ENCODE peak calls at places on chromosomes 12 and 14, in nine cellular contexts. One of them, this sample, is unnamed. For H3K36me3, the result is how much of the 10 kb centered on the place peaks cover.

GRCh38 chr14:55911794-55912193 is 206.4 kb upstream of the PELI2 start:
- DNase-seq in CD8-positive, alpha-beta memory T cell: no peak
- DNase-seq in lung: no peak
- DNase-seq in mesendoderm: no peak
- DNase-seq in tibial nerve: no peak
- DNase-seq in esophagus muscularis mucosa: no peak
- DNase-seq in SK-N-MC: no peak
- DNase-seq in GM23338: no peak
- DNase-seq in CD8-positive, alpha-beta T cell: no peak
- DNase-seq in this sample: no peak

GRCh38 chr12:68446379-68446778 is 114.2 kb upstream of the MDM1 start:
- DNase-seq in CD8-positive, alpha-beta memory T cell: no peak
- DNase-seq in lung: no peak
- DNase-seq in mesendoderm: no peak
- DNase-seq in tibial nerve: no peak
- DNase-seq in esophagus muscularis mucosa: no peak
- DNase-seq in SK-N-MC: no peak
- DNase-seq in GM23338: peak
- DNase-seq in CD8-positive, alpha-beta T cell: no peak
- DNase-seq in this sample: no peak

GRCh38 chr14:57533214-57533613 is 39.6 kb upstream of the CCDC198 start:
- DNase-seq in CD8-positive, alpha-beta memory T cell: no peak
- DNase-seq in lung: no peak
- DNase-seq in mesendoderm: peak
- DNase-seq in tibial nerve: peak
- DNase-seq in esophagus muscularis mucosa: no peak
- DNase-seq in SK-N-MC: peak
- DNase-seq in GM23338: peak
- DNase-seq in CD8-positive, alpha-beta T cell: no peak
- DNase-seq in this sample: no peak

GRCh38 chr12:25384038-25384953 is 133.6 kb upstream of the KRAS start:
- DNase-seq in CD8-positive, alpha-beta memory T cell: no peak
- DNase-seq in lung: no peak
- DNase-seq in mesendoderm: peak
- DNase-seq in tibial nerve: no peak
- DNase-seq in esophagus muscularis mucosa: no peak
- DNase-seq in SK-N-MC: no peak
- DNase-seq in GM23338: peak
- DNase-seq in CD8-positive, alpha-beta T cell: no peak
- DNase-seq in this sample: no peak

GRCh38 chr12:57883700-57884099 is 37.2 kb upstream of the CTDSP2 start:
- DNase-seq in CD8-positive, alpha-beta memory T cell: no peak
- DNase-seq in lung: no peak
- DNase-seq in mesendoderm: no peak
- DNase-seq in tibial nerve: no peak
- DNase-seq in esophagus muscularis mucosa: no peak
- DNase-seq in SK-N-MC: no peak
- DNase-seq in GM23338: no peak
- DNase-seq in CD8-positive, alpha-beta T cell: no peak
- DNase-seq in this sample: no peak

GRCh38 chr12:19129486-19130223 is at the start of gene PLEKHA5:
- DNase-seq in CD8-positive, alpha-beta memory T cell: peak
- DNase-seq in lung: peak
- DNase-seq in mesendoderm: peak
- DNase-seq in tibial nerve: peak
- DNase-seq in esophagus muscularis mucosa: no peak
- DNase-seq in SK-N-MC: no peak
- DNase-seq in GM23338: peak
- DNase-seq in CD8-positive, alpha-beta T cell: no peak
- DNase-seq in this sample: peak

GRCh38 chr12:122473543-122474323 is 27.0 kb downstream of the ZCCHC8 start:
- DNase-seq in CD8-positive, alpha-beta memory T cell: no peak
- DNase-seq in lung: no peak
- DNase-seq in mesendoderm: no peak
- DNase-seq in tibial nerve: no peak
- DNase-seq in esophagus muscularis mucosa: no peak
- DNase-seq in SK-N-MC: no peak
- DNase-seq in GM23338: no peak
- DNase-seq in CD8-positive, alpha-beta T cell: no peak
- DNase-seq in this sample: no peak

GRCh38 chr12:69919565-69919964 is 94.5 kb downstream of the MYRFL start:
- DNase-seq in CD8-positive, alpha-beta memory T cell: no peak
- DNase-seq in lung: no peak
- DNase-seq in mesendoderm: no peak
- DNase-seq in tibial nerve: no peak
- DNase-seq in esophagus muscularis mucosa: no peak
- DNase-seq in SK-N-MC: no peak
- DNase-seq in GM23338: no peak
- DNase-seq in CD8-positive, alpha-beta T cell: no peak
- DNase-seq in this sample: no peak

GRCh38 chr14:81315344-81315743 is 84.8 kb downstream of the STON2 start:
- DNase-seq in CD8-positive, alpha-beta memory T cell: no peak
- DNase-seq in lung: no peak
- DNase-seq in mesendoderm: peak
- DNase-seq in tibial nerve: no peak
- DNase-seq in esophagus muscularis mucosa: no peak
- DNase-seq in SK-N-MC: no peak
- DNase-seq in GM23338: peak
- DNase-seq in CD8-positive, alpha-beta T cell: no peak
- DNase-seq in this sample: no peak

GRCh38 chr14:99479903-99480855 is 480 bp downstream of the SETD3 start:
- DNase-seq in CD8-positive, alpha-beta memory T cell: peak
- DNase-seq in lung: peak
- DNase-seq in mesendoderm: peak
- DNase-seq in tibial nerve: peak
- DNase-seq in esophagus muscularis mucosa: peak
- DNase-seq in SK-N-MC: no peak
- DNase-seq in GM23338: peak
- DNase-seq in CD8-positive, alpha-beta T cell: peak
- DNase-seq in this sample: peak

GRCh38 chr12:121190523-121191031 is 19.4 kb upstream of the P2RX4 start:
- DNase-seq in CD8-positive, alpha-beta memory T cell: no peak
- DNase-seq in lung: no peak
- DNase-seq in mesendoderm: peak
- DNase-seq in tibial nerve: no peak
- DNase-seq in esophagus muscularis mucosa: no peak
- DNase-seq in SK-N-MC: peak
- DNase-seq in GM23338: peak
- DNase-seq in CD8-positive, alpha-beta T cell: no peak
- DNase-seq in this sample: no peak

GRCh38 chr12:13251496-13251895 is 55.0 kb downstream of the EMP1 start:
- DNase-seq in CD8-positive, alpha-beta memory T cell: no peak
- DNase-seq in lung: no peak
- DNase-seq in mesendoderm: no peak
- DNase-seq in tibial nerve: no peak
- DNase-seq in esophagus muscularis mucosa: no peak
- DNase-seq in SK-N-MC: no peak
- DNase-seq in GM23338: no peak
- DNase-seq in CD8-positive, alpha-beta T cell: no peak
- DNase-seq in this sample: no peak

GRCh38 chr12:28958553-28959195 is 190.4 kb upstream of the FAR2 start:
- DNase-seq in CD8-positive, alpha-beta memory T cell: no peak
- DNase-seq in lung: no peak
- DNase-seq in mesendoderm: no peak
- DNase-seq in tibial nerve: no peak
- DNase-seq in esophagus muscularis mucosa: no peak
- DNase-seq in SK-N-MC: no peak
- DNase-seq in GM23338: no peak
- DNase-seq in CD8-positive, alpha-beta T cell: no peak
- DNase-seq in this sample: no peak

GRCh38 chr14:57692671-57693070 is 173.2 kb downstream of the SLC35F4 start:
- DNase-seq in CD8-positive, alpha-beta memory T cell: no peak
- DNase-seq in lung: no peak
- DNase-seq in mesendoderm: peak
- DNase-seq in tibial nerve: no peak
- DNase-seq in esophagus muscularis mucosa: no peak
- DNase-seq in SK-N-MC: peak
- DNase-seq in GM23338: peak
- DNase-seq in CD8-positive, alpha-beta T cell: no peak
- DNase-seq in this sample: no peak

GRCh38 chr14:93954516-93954830 is 21.9 kb downstream of the ASB2 start:
- DNase-seq in CD8-positive, alpha-beta memory T cell: no peak
- DNase-seq in lung: no peak
- DNase-seq in mesendoderm: no peak
- DNase-seq in tibial nerve: no peak
- DNase-seq in esophagus muscularis mucosa: no peak
- DNase-seq in SK-N-MC: no peak
- DNase-seq in GM23338: no peak
- DNase-seq in CD8-positive, alpha-beta T cell: no peak
- DNase-seq in this sample: no peak
- H3K4me3 ChIP-seq in CD8-positive, alpha-beta memory T cell: peak
- H3K4me3 ChIP-seq in lung: no peak
- H3K4me3 ChIP-seq in mesendoderm: no peak
- H3K4me3 ChIP-seq in tibial nerve: no peak
- H3K4me3 ChIP-seq in esophagus muscularis mucosa: no peak
- H3K4me3 ChIP-seq in SK-N-MC: no peak
- H3K4me3 ChIP-seq in GM23338: no peak
- H3K4me3 ChIP-seq in CD8-positive, alpha-beta T cell: no peak
- H3K4me3 ChIP-seq in this sample: no peak

DNA sequence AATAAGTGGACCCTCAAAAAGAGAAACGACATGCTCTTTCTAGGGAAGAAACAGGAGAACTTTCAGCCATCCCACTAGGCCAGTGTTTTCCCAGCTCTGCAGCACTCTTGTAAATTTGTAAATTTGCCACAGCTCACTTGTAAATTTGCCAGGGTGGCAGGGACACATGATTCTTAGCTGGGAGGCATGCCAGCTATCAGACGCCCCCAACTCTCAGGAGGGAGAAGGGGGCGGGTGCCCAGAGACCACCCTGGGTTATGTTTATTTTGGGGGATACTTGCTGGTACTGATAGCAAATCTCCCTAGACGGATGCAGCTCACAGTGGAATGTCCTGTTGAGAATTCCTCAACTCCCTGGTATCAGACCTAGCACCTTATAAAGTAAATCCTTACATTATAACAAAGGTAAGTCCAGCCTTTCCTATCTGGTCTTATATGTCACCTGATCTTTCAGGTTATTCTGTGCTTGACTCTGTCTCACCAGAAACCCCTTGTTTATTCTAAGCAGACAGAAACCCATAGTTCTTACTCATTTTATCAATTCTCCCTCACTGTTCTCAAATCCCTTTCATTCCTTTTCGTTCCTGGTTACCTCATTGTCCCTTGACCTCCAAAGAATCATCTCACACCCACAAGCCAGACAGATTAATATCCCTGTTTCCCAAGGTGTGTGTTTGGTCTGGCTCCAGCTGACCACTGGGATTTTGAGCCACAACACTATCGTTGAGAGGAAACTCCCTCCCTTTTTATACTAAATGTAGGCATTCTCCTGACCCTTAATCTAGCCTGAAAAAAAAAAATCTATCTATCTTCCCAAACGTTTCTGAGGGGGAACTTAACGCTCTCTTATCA is 69.3 kb upstream of the HMGA2 start:
- DNase-seq in CD8-positive, alpha-beta memory T cell: no peak
- DNase-seq in lung: no peak
- DNase-seq in mesendoderm: peak
- DNase-seq in tibial nerve: no peak
- DNase-seq in esophagus muscularis mucosa: no peak
- DNase-seq in SK-N-MC: no peak
- DNase-seq in GM23338: peak
- DNase-seq in CD8-positive, alpha-beta T cell: no peak
- DNase-seq in this sample: no peak
- H3K36me3 ChIP-seq in CD8-positive, alpha-beta memory T cell: under half
- H3K36me3 ChIP-seq in lung: under half
- H3K36me3 ChIP-seq in mesendoderm: under half
- H3K36me3 ChIP-seq in tibial nerve: under half
- H3K36me3 ChIP-seq in esophagus muscularis mucosa: under half
- H3K36me3 ChIP-seq in SK-N-MC: under half
- H3K36me3 ChIP-seq in GM23338: under half
- H3K36me3 ChIP-seq in CD8-positive, alpha-beta T cell: under half
- H3K36me3 ChIP-seq in this sample: under half

GRCh38 chr12:110579239-110579888 is 3.8 kb downstream of the PPTC7 start:
- DNase-seq in CD8-positive, alpha-beta memory T cell: peak
- DNase-seq in lung: no peak
- DNase-seq in mesendoderm: no peak
- DNase-seq in tibial nerve: no peak
- DNase-seq in esophagus muscularis mucosa: no peak
- DNase-seq in SK-N-MC: no peak
- DNase-seq in GM23338: no peak
- DNase-seq in CD8-positive, alpha-beta T cell: no peak
- DNase-seq in this sample: no peak
- H3K27ac ChIP-seq in CD8-positive, alpha-beta memory T cell: no peak
- H3K27ac ChIP-seq in lung: peak
- H3K27ac ChIP-seq in mesendoderm: no peak
- H3K27ac ChIP-seq in tibial nerve: no peak
- H3K27ac ChIP-seq in esophagus muscularis mucosa: peak
- H3K27ac ChIP-seq in SK-N-MC: no peak
- H3K27ac ChIP-seq in GM23338: no peak
- H3K27ac ChIP-seq in CD8-positive, alpha-beta T cell: no peak
- H3K27ac ChIP-seq in this sample: no peak

GRCh38 chr12:104609083-104609844 is 152.5 kb downstream of the CHST11 start:
- DNase-seq in CD8-positive, alpha-beta memory T cell: no peak
- DNase-seq in lung: no peak
- DNase-seq in mesendoderm: no peak
- DNase-seq in tibial nerve: no peak
- DNase-seq in esophagus muscularis mucosa: no peak
- DNase-seq in SK-N-MC: no peak
- DNase-seq in GM23338: no peak
- DNase-seq in CD8-positive, alpha-beta T cell: no peak
- DNase-seq in this sample: no peak
- H3K4me3 ChIP-seq in CD8-positive, alpha-beta memory T cell: no peak
- H3K4me3 ChIP-seq in lung: no peak
- H3K4me3 ChIP-seq in mesendoderm: no peak
- H3K4me3 ChIP-seq in tibial nerve: no peak
- H3K4me3 ChIP-seq in esophagus muscularis mucosa: no peak
- H3K4me3 ChIP-seq in SK-N-MC: no peak
- H3K4me3 ChIP-seq in GM23338: no peak
- H3K4me3 ChIP-seq in CD8-positive, alpha-beta T cell: no peak
- H3K4me3 ChIP-seq in this sample: no peak

GRCh38 chr14:69776875-69777453 is 10.0 kb downstream of the SRSF5 start:
- DNase-seq in CD8-positive, alpha-beta memory T cell: no peak
- DNase-seq in lung: no peak
- DNase-seq in mesendoderm: no peak
- DNase-seq in tibial nerve: no peak
- DNase-seq in esophagus muscularis mucosa: no peak
- DNase-seq in SK-N-MC: no peak
- DNase-seq in GM23338: no peak
- DNase-seq in CD8-positive, alpha-beta T cell: no peak
- DNase-seq in this sample: no peak

GRCh38 chr14:69780952-69781351 is 14.0 kb downstream of the SRSF5 start:
- DNase-seq in CD8-positive, alpha-beta memory T cell: no peak
- DNase-seq in lung: no peak
- DNase-seq in mesendoderm: no peak
- DNase-seq in tibial nerve: no peak
- DNase-seq in esophagus muscularis mucosa: no peak
- DNase-seq in SK-N-MC: no peak
- DNase-seq in GM23338: no peak
- DNase-seq in CD8-positive, alpha-beta T cell: no peak
- DNase-seq in this sample: no peak

GRCh38 chr14:69775012-69775411 is 8.1 kb downstream of the SRSF5 start:
- DNase-seq in CD8-positive, alpha-beta memory T cell: no peak
- DNase-seq in lung: no peak
- DNase-seq in mesendoderm: no peak
- DNase-seq in tibial nerve: no peak
- DNase-seq in esophagus muscularis mucosa: no peak
- DNase-seq in SK-N-MC: no peak
- DNase-seq in GM23338: no peak
- DNase-seq in CD8-positive, alpha-beta T cell: no peak
- DNase-seq in this sample: no peak

GRCh38 chr14:69780092-69780491 is 13.2 kb downstream of the SRSF5 start:
- DNase-seq in CD8-positive, alpha-beta memory T cell: no peak
- DNase-seq in lung: no peak
- DNase-seq in mesendoderm: no peak
- DNase-seq in tibial nerve: no peak
- DNase-seq in esophagus muscularis mucosa: no peak
- DNase-seq in SK-N-MC: no peak
- DNase-seq in GM23338: no peak
- DNase-seq in CD8-positive, alpha-beta T cell: no peak
- DNase-seq in this sample: no peak

GRCh38 chr14:69779088-69779487 is 12.1 kb downstream of the SRSF5 start:
- DNase-seq in CD8-positive, alpha-beta memory T cell: no peak
- DNase-seq in lung: no peak
- DNase-seq in mesendoderm: no peak
- DNase-seq in tibial nerve: no peak
- DNase-seq in esophagus muscularis mucosa: no peak
- DNase-seq in SK-N-MC: no peak
- DNase-seq in GM23338: no peak
- DNase-seq in CD8-positive, alpha-beta T cell: no peak
- DNase-seq in this sample: no peak
- H3K36me3 ChIP-seq in CD8-positive, alpha-beta memory T cell: under half
- H3K36me3 ChIP-seq in lung: under half
- H3K36me3 ChIP-seq in mesendoderm: under half
- H3K36me3 ChIP-seq in tibial nerve: half or more
- H3K36me3 ChIP-seq in esophagus muscularis mucosa: half or more
- H3K36me3 ChIP-seq in SK-N-MC: half or more
- H3K36me3 ChIP-seq in GM23338: under half
- H3K36me3 ChIP-seq in CD8-positive, alpha-beta T cell: under half
- H3K36me3 ChIP-seq in this sample: under half